ENCODE peak calls at places on chromosomes 2 and 18, in four cellular contexts. D, H, O and S are unnamed samples.

GRCh38 chr2:13745324-13745723 is 887.2 kb upstream of the LRATD1 start:
- DNase-seq in O (no peak), D (peak), H (no peak), S (no peak)

GRCh38 chr2:47654790-47655562 is 128.0 kb upstream of the MSH6 start:
- DNase-seq in O (peak), D (no peak), H (no peak), S (no peak)

GRCh38 chr2:64841462-64841861 is 147.7 kb upstream of the SLC1A4 start:
- DNase-seq in D (no peak), H (no peak), O (no peak), S (no peak)

GRCh38 chr18:79410171-79410641 is 14.5 kb downstream of the NFATC1 start:
- DNase-seq in D (no peak), H (no peak), O (no peak), S (no peak)

GRCh38 chr18:53909668-53910067 is 314.8 kb downstream of the MBD2 start:
- DNase-seq in O (no peak), H (peak), D (peak), S (peak)

GRCh38 chr18:66342577-66342976 is 261.3 kb downstream of the CDH19 start:
- DNase-seq in H (no peak), O (no peak), D (no peak), S (no peak)

GRCh38 chr18:77254711-77255110 is 5.1 kb downstream of the GALR1 start:
- DNase-seq in H (no peak), O (no peak), D (no peak), S (no peak)

GRCh38 chr2:204453730-204454167 is 91.5 kb upstream of the PARD3B start:
- DNase-seq in H (no peak), D (no peak), O (no peak), S (peak)

GRCh38 chr2:26300234-26300641 is 45.7 kb upstream of the SELENOI start:
- DNase-seq in D (no peak), O (no peak), H (no peak), S (no peak)

GRCh38 chr2:105712981-105713596 is 31.6 kb upstream of the NCK2 start:
- DNase-seq in H (no peak), D (no peak), O (no peak), S (no peak)

GRCh38 chr2:152405206-152406118 is 70.5 kb downstream of the FMNL2 start:
- DNase-seq in D (peak), H (no peak), O (no peak), S (no peak)

GRCh38 chr18:79531926-79532689 is 136.4 kb downstream of the NFATC1 start:
- DNase-seq in H (no peak), D (no peak), O (no peak), S (no peak)

GRCh38 chr2:47534179-47534919 is 131.4 kb downstream of the MSH2 start:
- DNase-seq in O (no peak), H (peak), D (no peak), S (no peak)

GRCh38 chr2:38433607-38433975 is 56.5 kb upstream of the ATL2 start:
- DNase-seq in O (no peak), D (no peak), H (no peak), S (no peak)

GRCh38 chr2:34104601-34105000 is 505.5 kb upstream of the FAM98A start:
- DNase-seq in H (no peak), D (no peak), O (no peak), S (no peak)

GRCh38 chr2:44100351-44100750 is 68.3 kb upstream of the PPM1B start:
- DNase-seq in O (no peak), H (no peak), D (peak), S (no peak)

GRCh38 chr2:164816046-164816445 is 25.6 kb downstream of the COBLL1 start:
- DNase-seq in D (no peak), O (no peak), H (no peak), S (no peak)
- TF ChIP-seq SIN3A in D (no peak), O (no peak), H (no peak), S (no peak)

GRCh38 chr2:73232471-73233153 is 427 bp downstream of the PRADC1 start:
- DNase-seq in O (no peak), D (no peak), H (peak), S (no peak)
- TF ChIP-seq CREB1 in O (no peak), D (no peak), H (no peak), S (no peak)

GRCh38 chr18:31156831-31157763 is 5.6 kb downstream of the DSC1 start:
- DNase-seq in H (no peak), D (no peak), O (no peak), S (no peak)
- TF ChIP-seq CEBPB in H (no peak), D (no peak), O (no peak), S (no peak)

GRCh38 chr2:145692971-145693478 is 1173.1 kb upstream of the ZEB2 start:
- DNase-seq in D (peak), O (peak), H (peak), S (no peak)
- TF ChIP-seq SIN3A in D (no peak), O (no peak), H (no peak), S (no peak)

GRCh38 chr18:48335829-48336228 is 73.4 kb downstream of the ZBTB7C start:
- DNase-seq in D (no peak), O (no peak), H (no peak), S (no peak)
- TF ChIP-seq CREB1 in D (no peak), O (no peak), H (no peak), S (no peak)